ENCODE peak calls at places on chromosomes 2 and 18, in ten cellular contexts. One of them, this sample, is unnamed.

GRCh38 chr2:131045286-131045924 is 47.9 kb downstream of the FAM168B start:
- DNase-seq in fibroblast of pulmonary artery: no peak
- DNase-seq in WERI-Rb-1: no peak
- DNase-seq in MM.1S: no peak
- DNase-seq in fibroblast of mammary gland: no peak
- DNase-seq in Peyer's patch: peak
- DNase-seq in CD4-positive, alpha-beta T cell: no peak
- DNase-seq in bronchial epithelial cell: no peak
- DNase-seq in lung: no peak
- DNase-seq in CD8-positive, alpha-beta T cell: no peak
- DNase-seq in this sample: no peak

GRCh38 chr18:63319383-63320040 is at the start of gene BCL2:
- DNase-seq in fibroblast of pulmonary artery: peak
- DNase-seq in WERI-Rb-1: peak
- DNase-seq in MM.1S: peak
- DNase-seq in fibroblast of mammary gland: peak
- DNase-seq in Peyer's patch: peak
- DNase-seq in CD4-positive, alpha-beta T cell: no peak
- DNase-seq in bronchial epithelial cell: no peak
- DNase-seq in lung: peak
- DNase-seq in CD8-positive, alpha-beta T cell: no peak
- DNase-seq in this sample: no peak

GRCh38 chr2:98801286-98801685 is 70.4 kb upstream of the MGAT4A start:
- DNase-seq in fibroblast of pulmonary artery: no peak
- DNase-seq in WERI-Rb-1: no peak
- DNase-seq in MM.1S: no peak
- DNase-seq in fibroblast of mammary gland: no peak
- DNase-seq in Peyer's patch: no peak
- DNase-seq in CD4-positive, alpha-beta T cell: no peak
- DNase-seq in bronchial epithelial cell: no peak
- DNase-seq in lung: peak
- DNase-seq in CD8-positive, alpha-beta T cell: no peak
- DNase-seq in this sample: no peak

GRCh38 chr2:101351207-101351606 is 36.1 kb downstream of the CREG2 start:
- DNase-seq in fibroblast of pulmonary artery: no peak
- DNase-seq in WERI-Rb-1: no peak
- DNase-seq in MM.1S: no peak
- DNase-seq in fibroblast of mammary gland: no peak
- DNase-seq in Peyer's patch: no peak
- DNase-seq in CD4-positive, alpha-beta T cell: no peak
- DNase-seq in bronchial epithelial cell: no peak
- DNase-seq in lung: no peak
- DNase-seq in CD8-positive, alpha-beta T cell: no peak
- DNase-seq in this sample: no peak

GRCh38 chr2:176830362-176830761 is 382.2 kb upstream of the HNRNPA3 start:
- DNase-seq in fibroblast of pulmonary artery: no peak
- DNase-seq in WERI-Rb-1: peak
- DNase-seq in MM.1S: no peak
- DNase-seq in fibroblast of mammary gland: no peak
- DNase-seq in Peyer's patch: no peak
- DNase-seq in CD4-positive, alpha-beta T cell: no peak
- DNase-seq in bronchial epithelial cell: no peak
- DNase-seq in lung: no peak
- DNase-seq in CD8-positive, alpha-beta T cell: peak
- DNase-seq in this sample: no peak

GRCh38 chr2:134576478-134576877 is 142.3 kb downstream of the TMEM163 start:
- DNase-seq in fibroblast of pulmonary artery: no peak
- DNase-seq in WERI-Rb-1: no peak
- DNase-seq in MM.1S: no peak
- DNase-seq in fibroblast of mammary gland: no peak
- DNase-seq in Peyer's patch: no peak
- DNase-seq in CD4-positive, alpha-beta T cell: no peak
- DNase-seq in bronchial epithelial cell: no peak
- DNase-seq in lung: no peak
- DNase-seq in CD8-positive, alpha-beta T cell: no peak
- DNase-seq in this sample: no peak

GRCh38 chr2:236309669-236310029 is 45.4 kb upstream of the ASB18 start:
- DNase-seq in fibroblast of pulmonary artery: peak
- DNase-seq in WERI-Rb-1: peak
- DNase-seq in MM.1S: peak
- DNase-seq in fibroblast of mammary gland: peak
- DNase-seq in Peyer's patch: no peak
- DNase-seq in CD4-positive, alpha-beta T cell: no peak
- DNase-seq in bronchial epithelial cell: peak
- DNase-seq in lung: no peak
- DNase-seq in CD8-positive, alpha-beta T cell: no peak
- DNase-seq in this sample: no peak

GRCh38 chr18:34787931-34788532 is 77.9 kb downstream of the DTNA start:
- DNase-seq in fibroblast of pulmonary artery: peak
- DNase-seq in WERI-Rb-1: peak
- DNase-seq in MM.1S: peak
- DNase-seq in fibroblast of mammary gland: peak
- DNase-seq in Peyer's patch: peak
- DNase-seq in CD4-positive, alpha-beta T cell: no peak
- DNase-seq in bronchial epithelial cell: peak
- DNase-seq in lung: peak
- DNase-seq in CD8-positive, alpha-beta T cell: no peak
- DNase-seq in this sample: no peak

GRCh38 chr2:236873666-236874065 is 212.0 kb upstream of the COPS8 start:
- DNase-seq in fibroblast of pulmonary artery: no peak
- DNase-seq in WERI-Rb-1: no peak
- DNase-seq in MM.1S: no peak
- DNase-seq in fibroblast of mammary gland: peak
- DNase-seq in Peyer's patch: no peak
- DNase-seq in CD4-positive, alpha-beta T cell: no peak
- DNase-seq in bronchial epithelial cell: peak
- DNase-seq in lung: no peak
- DNase-seq in CD8-positive, alpha-beta T cell: no peak
- DNase-seq in this sample: no peak

DNA sequence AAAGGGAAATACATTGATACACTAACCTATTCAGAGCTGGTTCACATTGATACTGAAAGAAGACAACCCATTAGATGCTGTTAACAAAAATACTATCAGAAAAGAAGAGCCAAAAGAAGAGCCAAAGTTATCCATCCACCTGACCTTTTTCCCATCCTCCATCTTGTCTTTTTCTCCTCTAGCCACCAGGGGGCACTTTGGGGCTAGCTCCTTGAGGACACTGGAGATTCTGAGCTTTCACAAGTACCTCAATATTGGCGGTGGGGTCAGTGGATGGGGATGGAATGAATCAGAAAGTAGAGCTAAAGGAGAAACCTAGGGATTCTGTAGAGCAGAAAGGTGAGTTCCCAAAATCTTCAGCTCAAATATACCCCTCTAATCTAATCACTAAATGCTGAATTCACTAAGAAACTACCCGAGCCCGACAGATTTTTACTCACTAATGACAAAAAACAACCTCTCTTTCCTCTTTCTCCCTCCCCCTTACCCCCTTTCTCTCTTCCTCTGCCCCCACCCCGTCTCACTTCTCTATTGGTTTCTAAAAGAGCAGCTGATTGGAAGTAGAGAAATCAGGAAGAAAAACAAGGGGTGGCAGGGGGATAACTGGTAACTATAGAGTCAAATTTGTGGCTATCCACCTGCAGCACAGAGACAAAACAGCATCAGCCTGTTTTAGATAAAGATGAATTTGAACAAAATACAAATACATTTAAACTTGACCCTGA is 203.3 kb downstream of the TCF4 start:
- DNase-seq in fibroblast of pulmonary artery: peak
- DNase-seq in WERI-Rb-1: peak
- DNase-seq in MM.1S: peak
- DNase-seq in fibroblast of mammary gland: peak
- DNase-seq in Peyer's patch: peak
- DNase-seq in CD4-positive, alpha-beta T cell: no peak
- DNase-seq in bronchial epithelial cell: peak
- DNase-seq in lung: no peak
- DNase-seq in CD8-positive, alpha-beta T cell: no peak
- DNase-seq in this sample: no peak
- TF ChIP-seq CTCF in fibroblast of pulmonary artery: peak
- TF ChIP-seq CTCF in WERI-Rb-1: peak
- TF ChIP-seq CTCF in MM.1S: peak
- TF ChIP-seq CTCF in fibroblast of mammary gland: peak
- TF ChIP-seq CTCF in Peyer's patch: peak
- TF ChIP-seq CTCF in CD4-positive, alpha-beta T cell: no peak
- TF ChIP-seq CTCF in bronchial epithelial cell: peak
- TF ChIP-seq CTCF in lung: no peak
- TF ChIP-seq CTCF in CD8-positive, alpha-beta T cell: no peak
- TF ChIP-seq CTCF in this sample: no peak

DNA sequence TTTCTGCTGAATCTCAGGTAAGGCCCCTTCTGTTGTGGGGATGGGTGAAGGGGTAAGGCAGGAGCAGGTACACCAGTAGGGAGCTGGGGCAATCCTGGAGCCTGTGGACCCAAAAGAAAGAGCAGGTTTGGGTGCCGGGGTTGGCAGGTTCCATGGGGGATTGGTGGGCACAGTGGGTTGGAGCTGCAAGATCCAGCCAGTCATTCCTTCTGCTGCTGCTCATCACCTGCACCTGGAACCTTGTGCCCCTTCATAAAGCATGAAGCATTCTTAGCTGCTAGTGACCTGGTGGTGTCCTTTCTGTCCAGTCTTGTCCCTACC is 24.9 kb downstream of the FHOD3 start:
- DNase-seq in fibroblast of pulmonary artery: no peak
- DNase-seq in WERI-Rb-1: no peak
- DNase-seq in MM.1S: no peak
- DNase-seq in fibroblast of mammary gland: no peak
- DNase-seq in Peyer's patch: no peak
- DNase-seq in CD4-positive, alpha-beta T cell: no peak
- DNase-seq in bronchial epithelial cell: no peak
- DNase-seq in lung: peak
- DNase-seq in CD8-positive, alpha-beta T cell: no peak
- DNase-seq in this sample: no peak
- TF ChIP-seq CTCF in fibroblast of pulmonary artery: no peak
- TF ChIP-seq CTCF in WERI-Rb-1: no peak
- TF ChIP-seq CTCF in MM.1S: no peak
- TF ChIP-seq CTCF in fibroblast of mammary gland: no peak
- TF ChIP-seq CTCF in Peyer's patch: no peak
- TF ChIP-seq CTCF in CD4-positive, alpha-beta T cell: no peak
- TF ChIP-seq CTCF in bronchial epithelial cell: no peak
- TF ChIP-seq CTCF in lung: no peak
- TF ChIP-seq CTCF in CD8-positive, alpha-beta T cell: no peak
- TF ChIP-seq CTCF in this sample: no peak

DNA sequence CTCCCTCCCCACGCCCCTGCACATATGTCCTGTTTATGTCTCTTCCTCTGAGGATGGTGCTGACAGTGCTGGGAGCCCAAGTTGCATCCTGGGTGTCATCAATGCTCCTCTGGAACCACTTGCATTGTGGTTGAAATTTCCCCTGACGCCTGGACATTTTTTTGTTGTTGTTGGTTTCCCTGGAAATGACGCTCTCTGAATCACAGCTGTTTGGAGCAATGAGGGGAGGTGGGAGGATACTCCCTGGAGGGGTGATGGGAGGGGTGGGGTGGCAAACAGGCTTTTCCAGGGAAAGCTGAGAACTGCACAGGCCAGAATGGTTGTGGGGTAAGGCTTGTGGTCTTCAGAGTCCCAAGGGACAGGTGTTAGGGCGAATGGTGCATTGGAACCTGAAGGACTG is 29.6 kb downstream of the CELF4 start:
- DNase-seq in fibroblast of pulmonary artery: peak
- DNase-seq in WERI-Rb-1: no peak
- DNase-seq in MM.1S: no peak
- DNase-seq in fibroblast of mammary gland: peak
- DNase-seq in Peyer's patch: no peak
- DNase-seq in CD4-positive, alpha-beta T cell: no peak
- DNase-seq in bronchial epithelial cell: no peak
- DNase-seq in lung: no peak
- DNase-seq in CD8-positive, alpha-beta T cell: no peak
- DNase-seq in this sample: no peak
- TF ChIP-seq CTCF in fibroblast of pulmonary artery: no peak
- TF ChIP-seq CTCF in WERI-Rb-1: no peak
- TF ChIP-seq CTCF in MM.1S: no peak
- TF ChIP-seq CTCF in fibroblast of mammary gland: no peak
- TF ChIP-seq CTCF in Peyer's patch: no peak
- TF ChIP-seq CTCF in CD4-positive, alpha-beta T cell: no peak
- TF ChIP-seq CTCF in bronchial epithelial cell: no peak
- TF ChIP-seq CTCF in lung: no peak
- TF ChIP-seq CTCF in CD8-positive, alpha-beta T cell: no peak
- TF ChIP-seq CTCF in this sample: no peak

GRCh38 chr2:96111823-96112500 is 4.4 kb downstream of the ADRA2B start:
- DNase-seq in fibroblast of pulmonary artery: no peak
- DNase-seq in WERI-Rb-1: no peak
- DNase-seq in MM.1S: no peak
- DNase-seq in fibroblast of mammary gland: no peak
- DNase-seq in Peyer's patch: no peak
- DNase-seq in CD4-positive, alpha-beta T cell: no peak
- DNase-seq in bronchial epithelial cell: peak
- DNase-seq in lung: no peak
- DNase-seq in CD8-positive, alpha-beta T cell: no peak
- DNase-seq in this sample: peak

GRCh38 chr2:96112501-96113366 is 3.6 kb downstream of the ADRA2B start:
- DNase-seq in fibroblast of pulmonary artery: no peak
- DNase-seq in WERI-Rb-1: no peak
- DNase-seq in MM.1S: no peak
- DNase-seq in fibroblast of mammary gland: no peak
- DNase-seq in Peyer's patch: no peak
- DNase-seq in CD4-positive, alpha-beta T cell: no peak
- DNase-seq in bronchial epithelial cell: no peak
- DNase-seq in lung: no peak
- DNase-seq in CD8-positive, alpha-beta T cell: no peak
- DNase-seq in this sample: no peak

GRCh38 chr2:96114546-96114902 is 1.8 kb downstream of the ADRA2B start:
- DNase-seq in fibroblast of pulmonary artery: no peak
- DNase-seq in WERI-Rb-1: no peak
- DNase-seq in MM.1S: no peak
- DNase-seq in fibroblast of mammary gland: no peak
- DNase-seq in Peyer's patch: no peak
- DNase-seq in CD4-positive, alpha-beta T cell: no peak
- DNase-seq in bronchial epithelial cell: no peak
- DNase-seq in lung: no peak
- DNase-seq in CD8-positive, alpha-beta T cell: no peak
- DNase-seq in this sample: no peak

GRCh38 chr2:96113951-96114350 is 2.4 kb downstream of the ADRA2B start:
- DNase-seq in fibroblast of pulmonary artery: no peak
- DNase-seq in WERI-Rb-1: no peak
- DNase-seq in MM.1S: no peak
- DNase-seq in fibroblast of mammary gland: no peak
- DNase-seq in Peyer's patch: no peak
- DNase-seq in CD4-positive, alpha-beta T cell: no peak
- DNase-seq in bronchial epithelial cell: no peak
- DNase-seq in lung: no peak
- DNase-seq in CD8-positive, alpha-beta T cell: no peak
- DNase-seq in this sample: no peak

DNA sequence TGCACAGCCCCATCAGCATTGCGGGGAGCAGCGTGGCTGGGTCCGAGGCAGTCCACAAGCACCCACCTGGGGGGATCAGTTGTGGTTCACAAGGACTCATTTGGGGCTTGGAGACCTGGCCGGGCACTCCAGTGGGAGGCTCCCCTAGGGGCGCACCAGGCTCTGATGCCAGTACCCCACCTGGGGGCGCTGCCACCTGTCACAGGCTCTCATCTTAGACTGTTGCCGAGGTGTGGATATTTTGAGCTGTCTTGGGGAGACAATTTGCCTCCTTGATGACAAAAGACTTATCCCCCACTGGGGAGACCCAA is 3.0 kb downstream of the ADRA2B start:
- DNase-seq in fibroblast of pulmonary artery: no peak
- DNase-seq in WERI-Rb-1: no peak
- DNase-seq in MM.1S: no peak
- DNase-seq in fibroblast of mammary gland: no peak
- DNase-seq in Peyer's patch: no peak
- DNase-seq in CD4-positive, alpha-beta T cell: no peak
- DNase-seq in bronchial epithelial cell: no peak
- DNase-seq in lung: no peak
- DNase-seq in CD8-positive, alpha-beta T cell: no peak
- DNase-seq in this sample: no peak
- TF ChIP-seq CTCF in fibroblast of pulmonary artery: no peak
- TF ChIP-seq CTCF in WERI-Rb-1: peak
- TF ChIP-seq CTCF in MM.1S: peak
- TF ChIP-seq CTCF in fibroblast of mammary gland: no peak
- TF ChIP-seq CTCF in Peyer's patch: no peak
- TF ChIP-seq CTCF in CD4-positive, alpha-beta T cell: no peak
- TF ChIP-seq CTCF in bronchial epithelial cell: no peak
- TF ChIP-seq CTCF in lung: no peak
- TF ChIP-seq CTCF in CD8-positive, alpha-beta T cell: no peak
- TF ChIP-seq CTCF in this sample: no peak

This sample was measured in activated B cell treated with CpG ODN at 0.5 μM for 24 hours.